ENCODE peak calls at places on chromosomes 3 and 15, in four cellular contexts. X is body of pancreas, Y is endothelial cell of umbilical vein, E is thyroid gland. W is an unnamed sample.

GRCh38 chr3:8348076-8348475 is 153.5 kb upstream of the LMCD1 start:
- DNase-seq in X (no peak), Y (no peak), E (no peak), W (no peak)

GRCh38 chr3:141019244-141019643 is 31.9 kb upstream of the SPSB4 start:
- DNase-seq in X (no peak), Y (no peak), E (no peak), W (no peak)

GRCh38 chr15:68725736-68726135 is 95.0 kb downstream of the ANP32A start:
- DNase-seq in X (peak; percentile 26), Y (no peak), E (peak; percentile 4), W (no peak)

GRCh38 chr3:126389112-126389791 is 5.5 kb upstream of the CFAP100 start:
- DNase-seq in X (peak; percentile 97), Y (peak; percentile 84), E (peak; percentile 93), W (peak; percentile 32)

GRCh38 chr15:74245342-74245931 is 9.3 kb downstream of the CCDC33 start:
- DNase-seq in X (no peak), Y (no peak), E (peak; percentile 43), W (no peak)

GRCh38 chr3:133506215-133506901 is 67.1 kb upstream of the CDV3 start:
- DNase-seq in X (no peak), Y (peak; percentile 75), E (no peak), W (no peak)

GRCh38 chr3:71926242-71926560 is 141.3 kb upstream of the PROK2 start:
- DNase-seq in X (peak; percentile 71), Y (no peak), E (peak; percentile 53), W (no peak)

GRCh38 chr3:60325610-60326181 is 925.6 kb downstream of the FHIT start:
- DNase-seq in X (no peak), Y (no peak), E (no peak), W (no peak)

GRCh38 chr3:17741621-17742091 is 775 bp downstream of the TBC1D5 start:
- DNase-seq in X (no peak), Y (no peak), E (no peak), W (no peak)

GRCh38 chr15:49490963-49491362 is 67.9 kb downstream of the FGF7 start:
- DNase-seq in X (no peak), Y (no peak), E (no peak), W (no peak)

GRCh38 chr15:35444557-35445204 is 101.3 kb downstream of the DPH6 start:
- DNase-seq in X (no peak), Y (peak; percentile 72), E (no peak), W (no peak)

GRCh38 chr15:27820232-27820631 is 278.9 kb downstream of the OCA2 start:
- DNase-seq in X (no peak), Y (no peak), E (no peak), W (no peak)

GRCh38 chr3:32220006-32220405 is 18.5 kb upstream of the CMTM8 start:
- DNase-seq in X (no peak), Y (no peak), E (no peak), W (no peak)

GRCh38 chr3:12993623-12994356 is 79.4 kb downstream of the IQSEC1 start:
- DNase-seq in X (peak; percentile 53), Y (peak; percentile 19), E (peak; percentile 32), W (peak; percentile 47)

GRCh38 chr3:127738192-127738840 is 65.6 kb downstream of the ABTB1 start:
- DNase-seq in X (no peak), Y (no peak), E (peak; percentile 10), W (peak; percentile 47)

GRCh38 chr15:25178835-25179672 is 224.3 kb downstream of the SNRPN start:
- DNase-seq in X (peak; percentile 4), Y (no peak), E (no peak), W (no peak)

GRCh38 chr15:90000175-90000923 is 775 bp upstream of the ZNF710 start:
- DNase-seq in X (peak; percentile 56), Y (peak; percentile 37), E (no peak), W (no peak)

DNA sequence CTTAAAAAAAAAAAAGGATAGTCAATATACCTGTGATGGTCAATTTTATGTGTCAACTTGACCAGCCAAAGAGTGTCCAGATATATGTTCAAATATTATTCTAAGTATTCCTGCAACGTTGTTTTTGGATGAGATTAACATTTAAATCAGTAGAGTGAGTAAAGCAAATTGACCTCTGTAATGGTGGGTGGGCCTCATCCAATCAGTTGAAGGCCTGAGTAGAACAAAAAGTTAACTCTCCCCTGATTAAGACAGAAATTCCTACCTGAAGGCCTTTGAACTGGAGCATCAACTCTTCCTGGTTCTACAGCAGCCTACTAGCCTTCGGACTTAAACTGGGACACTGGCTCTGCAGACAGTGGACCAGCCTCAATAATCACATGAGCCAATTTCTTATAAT is 154.1 kb downstream of the FGF12 start:
- DNase-seq in X (no peak), Y (no peak), E (no peak), W (no peak)
- TF ChIP-seq POLR2A in X (no peak), Y (no peak), E (no peak), W (no peak)

DNA sequence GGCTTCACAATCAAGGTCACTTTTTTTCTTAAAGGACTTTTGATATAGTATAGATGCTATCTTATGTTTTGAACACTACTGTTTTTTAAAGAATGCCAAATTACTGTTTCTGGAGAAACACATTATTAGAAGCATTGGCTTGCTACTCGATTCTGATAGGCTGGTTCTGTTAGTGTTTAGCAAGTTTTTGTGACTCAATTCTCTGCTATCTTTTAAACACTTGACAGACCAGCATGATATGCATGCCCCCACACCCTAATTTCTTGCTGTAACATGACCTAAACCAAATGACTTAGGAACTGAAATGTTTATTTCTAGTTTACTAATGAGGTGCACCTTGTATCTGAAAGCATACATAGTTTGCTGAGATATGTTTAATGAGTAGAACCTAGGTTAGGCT is 5.5 kb upstream of the IL20RB start:
- DNase-seq in X (no peak), Y (no peak), E (no peak), W (no peak)
- TF ChIP-seq POLR2A in X (no peak), Y (no peak), E (no peak), W (no peak)

GRCh38 chr3:99955773-99956562 is 138.3 kb downstream of the CMSS1 start:
- DNase-seq in X (peak; percentile 40), Y (no peak), E (no peak), W (no peak)
- TF ChIP-seq POLR2A in X (no peak), Y (no peak), E (no peak), W (no peak)

GRCh38 chr3:123621510-123622189 is 36.8 kb upstream of the HACD2 start:
- DNase-seq in X (no peak), Y (no peak), E (no peak), W (no peak)

GRCh38 chr3:123618076-123618703 is 33.3 kb upstream of the HACD2 start:
- DNase-seq in X (no peak), Y (no peak), E (no peak), W (no peak)

GRCh38 chr3:123622766-123623165 is 37.9 kb upstream of the HACD2 start:
- DNase-seq in X (no peak), Y (no peak), E (no peak), W (no peak)

GRCh38 chr3:123618768-123619484 is 34.1 kb upstream of the HACD2 start:
- DNase-seq in X (peak; percentile 62), Y (peak; percentile 48), E (peak; percentile 64), W (no peak)

DNA sequence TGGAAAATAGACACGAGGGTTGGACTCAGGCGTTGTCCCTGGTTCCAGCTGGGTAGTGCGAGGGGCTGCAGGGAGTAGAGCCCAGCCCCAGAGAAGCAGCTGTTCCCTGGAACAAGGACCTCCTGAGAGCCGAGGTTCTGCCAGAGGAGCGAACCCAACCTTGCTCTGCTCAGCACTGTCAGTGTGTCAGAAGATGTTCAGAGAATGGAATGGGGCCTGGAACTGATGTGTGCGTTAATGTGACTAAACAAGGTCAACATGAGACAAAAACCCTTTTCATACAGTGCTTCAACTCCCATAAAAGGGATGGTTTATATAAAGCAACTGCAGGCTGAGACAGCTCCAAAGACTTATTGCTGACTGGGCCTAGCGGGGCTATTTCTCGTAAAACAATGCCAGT is 35.5 kb upstream of the HACD2 start:
- DNase-seq in X (no peak), Y (no peak), E (no peak), W (no peak)
- TF ChIP-seq POLR2A in X (no peak), Y (no peak), E (no peak), W (no peak)

DNA sequence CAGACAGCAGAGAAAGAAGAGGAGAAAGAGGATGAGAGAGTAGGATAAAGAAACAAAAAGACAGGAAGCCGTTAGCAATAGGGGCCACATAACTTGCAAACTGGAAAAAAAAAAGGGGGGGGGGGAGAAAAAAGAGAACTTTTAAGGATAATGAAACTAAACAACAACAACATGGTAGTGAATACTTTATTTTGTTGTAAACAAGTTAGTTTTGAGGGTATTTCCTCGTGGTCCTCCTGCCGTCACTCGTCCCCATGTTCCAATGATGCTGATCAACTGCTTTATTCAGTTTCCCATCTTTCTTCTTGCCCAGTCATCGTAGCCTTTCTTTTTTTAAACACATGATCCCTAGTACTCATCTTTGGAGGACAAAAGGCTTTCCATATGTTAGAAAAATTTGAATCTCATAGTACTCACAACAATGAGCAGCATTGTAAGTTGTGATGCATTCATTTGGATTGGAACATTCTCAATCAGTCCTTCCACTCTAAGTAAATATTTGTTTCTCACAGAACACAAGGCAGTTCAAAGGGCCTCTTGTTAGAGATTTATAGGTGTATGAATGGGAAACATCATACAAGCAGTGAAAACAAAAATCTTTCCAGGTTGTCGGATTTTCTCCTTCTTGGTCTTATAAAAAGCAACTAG is 8.5 kb downstream of the TM4SF1 start:
- DNase-seq in X (no peak), Y (peak; percentile 26), E (no peak), W (no peak)
- TF ChIP-seq POLR2A in X (no peak), Y (peak; percentile 58), E (no peak), W (no peak)

GRCh38 chr15:44710236-44711088 is 661 bp downstream of the PATL2 start:
- DNase-seq in X (peak; percentile 22), Y (no peak), E (no peak), W (no peak)
- TF ChIP-seq POLR2A in X (no peak), Y (no peak), E (no peak), W (no peak)